ENCODE peak calls at places on chromosome 6, in four cellular contexts. M is Karpas-422; N is effector memory CD4-positive, alpha-beta T cell; P is lung microvascular endothelial cell. G is an unnamed sample.

GRCh38 chr6:122704086-122704485 is 75.4 kb upstream of the FABP7 start:
- DNase-seq in P (no peak), M (no peak), N (no peak), G (no peak)

GRCh38 chr6:159043986-159044385 is 805 bp downstream of the TAGAP start:
- DNase-seq in M (peak; percentile 47), N (no peak), P (no peak), G (no peak)

GRCh38 chr6:101195581-101195980 is 197.9 kb upstream of the GRIK2 start:
- DNase-seq in N (no peak), P (no peak), M (no peak), G (no peak)

GRCh38 chr6:18080544-18080943 is 41.9 kb downstream of the NHLRC1 start:
- DNase-seq in M (no peak), N (no peak), P (no peak), G (no peak)

GRCh38 chr6:113662049-113662655 is 195.0 kb upstream of the MARCKS start:
- DNase-seq in P (peak; percentile 48), N (no peak), M (no peak), G (no peak)

GRCh38 chr6:139605350-139605749 is 230.9 kb upstream of the CITED2 start:
- DNase-seq in M (no peak), N (no peak), P (no peak), G (no peak)

GRCh38 chr6:153965996-153966395 is 73.0 kb upstream of the OPRM1 start:
- DNase-seq in M (no peak), P (no peak), N (no peak), G (no peak)

GRCh38 chr6:149320745-149321240 is 3.3 kb downstream of the TAB2 start:
- DNase-seq in N (no peak), P (no peak), M (no peak), G (no peak)

GRCh38 chr6:52975580-52975979 is 19.5 kb downstream of the GSTA4 start:
- DNase-seq in N (no peak), M (no peak), P (no peak), G (no peak)